ENCODE peak calls at places on chromosome X, in four cellular contexts. E is mesendoderm, T is skeletal muscle cell, L is lower leg skin. O is an unnamed sample.

GRCh38 chrX:68665502-68665901 is 18.0 kb downstream of the STARD8 start:
- DNase-seq in E (no peak), T (no peak), L (no peak), O (no peak)

GRCh38 chrX:47283015-47283771 is 50.4 kb downstream of the USP11 start:
- DNase-seq in E (no peak), T (peak), L (no peak), O (peak)

GRCh38 chrX:132648870-132649269 is 160.0 kb upstream of the MBNL3 start:
- DNase-seq in E (no peak), T (no peak), L (no peak), O (no peak)

GRCh38 chrX:134935286-134935685 is 55.5 kb upstream of the SMIM10 start:
- DNase-seq in E (no peak), T (no peak), L (no peak), O (no peak)

GRCh38 chrX:44223150-44223549 is 120.3 kb downstream of the EFHC2 start:
- DNase-seq in E (no peak), T (peak), L (no peak), O (no peak)

GRCh38 chrX:2550288-2551020 is 49.7 kb upstream of the DHRSX start:
- DNase-seq in E (no peak), T (no peak), L (no peak), O (no peak)

GRCh38 chrX:38563006-38563405 is 1.7 kb downstream of the TSPAN7 start:
- DNase-seq in E (no peak), T (no peak), L (no peak), O (no peak)

GRCh38 chrX:30654989-30655607 is 1.9 kb downstream of the GK start:
- DNase-seq in E (no peak), T (no peak), L (no peak), O (no peak)

GRCh38 chrX:10579753-10580060 is 40.7 kb downstream of the MID1 start:
- DNase-seq in E (no peak), T (no peak), L (no peak), O (no peak)

GRCh38 chrX:44062842-44063241 is 89.7 kb upstream of the NDP start:
- DNase-seq in E (no peak), T (no peak), L (no peak), O (no peak)

GRCh38 chrX:149511081-149511480 is 6.0 kb upstream of the IDS start:
- DNase-seq in E (peak), T (no peak), L (peak), O (no peak)

GRCh38 chrX:139058831-139059495 is 347.4 kb upstream of the FGF13 start:
- DNase-seq in E (no peak), T (no peak), L (no peak), O (no peak)

GRCh38 chrX:53294024-53294648 is 12.8 kb upstream of the IQSEC2 start:
- DNase-seq in E (no peak), T (no peak), L (no peak), O (no peak)

GRCh38 chrX:29308726-29309125 is 721.5 kb downstream of the IL1RAPL1 start:
- DNase-seq in E (peak), T (no peak), L (no peak), O (no peak)

GRCh38 chrX:96756491-96756890 is 71.8 kb downstream of the DIAPH2 start:
- DNase-seq in E (no peak), T (no peak), L (no peak), O (no peak)

GRCh38 chrX:132463411-132463810 is 25.4 kb downstream of the MBNL3 start:
- DNase-seq in E (peak), T (no peak), L (no peak), O (no peak)

DNA sequence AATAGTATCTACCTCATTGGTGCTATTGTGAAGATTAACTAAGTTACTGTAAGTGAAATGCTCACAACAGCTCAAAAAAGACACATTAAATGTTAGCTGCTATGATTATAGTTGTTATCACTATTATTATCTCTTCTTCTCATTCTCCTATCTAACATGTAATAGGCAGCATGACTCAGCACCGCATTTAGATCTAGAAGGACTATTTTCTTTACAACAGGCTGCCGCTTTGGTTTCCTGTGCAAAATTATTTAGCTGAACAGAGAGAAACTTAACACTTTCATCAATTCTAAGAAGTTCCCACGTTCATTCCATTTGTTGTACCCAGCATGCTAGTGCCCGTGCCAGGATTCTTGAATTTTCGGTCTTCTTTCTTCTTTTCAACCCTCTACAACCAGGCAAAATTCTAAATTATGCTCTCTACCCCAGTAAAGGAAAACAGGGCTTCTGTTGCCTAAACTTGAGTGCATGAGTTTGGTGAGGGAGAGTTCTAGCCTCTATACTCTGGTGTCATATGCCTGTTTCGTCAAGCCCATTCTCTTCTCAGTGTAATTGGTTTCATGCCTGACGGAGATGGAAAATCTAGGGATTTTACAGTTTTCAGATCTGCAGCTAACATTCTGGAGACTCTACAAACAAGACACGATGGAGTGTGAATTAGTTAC is 378.9 kb downstream of the PPP1R2C start:
- DNase-seq in E (peak), T (no peak), L (no peak), O (peak)
- H3K4me3 ChIP-seq in E (no peak), T (no peak), L (no peak), O (no peak)

GRCh38 chrX:151871244-151871643 is 41.4 kb upstream of the MAGEA4 start:
- DNase-seq in E (no peak), T (peak), L (no peak), O (no peak)
- H3K4me3 ChIP-seq in E (no peak), T (no peak), L (no peak), O (no peak)

DNA sequence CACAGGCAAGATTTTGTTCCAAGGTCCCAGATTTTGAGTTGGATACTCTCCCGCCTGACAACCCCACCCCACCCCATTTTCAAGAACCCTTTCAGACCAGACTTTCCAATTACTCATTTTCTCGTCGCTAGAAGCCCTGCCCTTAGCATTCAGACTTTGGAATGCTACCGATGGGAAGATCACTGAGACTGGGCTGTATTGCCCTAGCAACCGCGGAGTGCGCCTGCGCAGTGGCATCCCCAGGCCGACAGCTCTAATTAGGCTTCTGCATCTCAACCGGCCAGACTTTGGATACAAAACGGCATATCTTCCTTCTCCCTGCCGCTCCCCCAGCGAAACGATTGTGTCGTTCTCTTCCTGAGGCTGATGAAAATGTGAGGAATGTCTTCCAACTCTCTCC is 3.4 kb downstream of the MAGEE2 start:
- DNase-seq in E (no peak), T (no peak), L (no peak), O (no peak)
- H3K4me3 ChIP-seq in E (no peak), T (no peak), L (no peak), O (no peak)

DNA sequence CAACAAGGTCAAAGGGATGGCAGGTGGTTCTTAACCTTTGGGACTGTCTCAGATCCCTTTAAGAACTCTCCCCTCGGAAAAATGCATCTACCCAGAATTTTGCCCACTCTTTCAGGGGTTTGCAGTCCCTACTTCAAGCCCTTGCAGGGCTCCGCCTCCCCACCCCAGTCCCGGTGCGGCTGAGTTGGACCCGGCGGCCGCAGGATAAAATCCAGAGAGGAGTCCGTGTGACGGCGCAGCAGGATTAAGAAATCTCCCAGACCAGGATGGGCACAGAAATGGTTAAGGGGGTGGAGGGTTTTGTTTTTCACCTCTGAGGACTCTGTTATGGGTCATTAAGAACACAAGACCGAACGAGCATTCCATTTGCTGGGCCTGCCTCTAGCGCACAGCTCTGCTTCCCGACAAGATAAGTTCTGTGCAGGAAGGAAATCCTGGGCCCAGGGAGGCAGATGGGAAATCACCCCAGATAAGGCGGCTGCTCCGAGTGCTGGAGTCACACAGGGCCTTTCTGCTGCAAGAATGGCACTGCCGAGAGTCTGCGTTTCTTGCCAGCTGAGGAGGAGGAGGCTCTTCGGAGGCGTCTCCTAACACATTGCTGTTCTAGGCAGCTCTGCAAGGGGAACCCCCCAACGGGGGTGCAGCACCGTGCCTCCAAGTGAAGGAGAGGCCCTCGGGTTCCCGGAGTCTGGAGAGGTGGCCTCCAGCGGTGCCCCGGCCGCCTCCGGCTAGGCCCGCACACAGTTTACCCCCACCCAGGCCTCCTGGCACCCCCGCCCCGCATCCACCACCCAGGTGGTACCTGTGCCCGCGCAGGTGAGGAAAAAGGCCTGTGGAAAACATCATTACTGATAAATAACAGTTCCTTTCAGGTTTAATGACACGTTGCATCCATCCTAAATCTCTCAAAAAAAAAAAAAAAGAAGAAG is 277.6 kb downstream of the BCOR start:
- DNase-seq in E (peak), T (no peak), L (no peak), O (no peak)
- H3K4me3 ChIP-seq in E (no peak), T (peak), L (no peak), O (no peak)

DNA sequence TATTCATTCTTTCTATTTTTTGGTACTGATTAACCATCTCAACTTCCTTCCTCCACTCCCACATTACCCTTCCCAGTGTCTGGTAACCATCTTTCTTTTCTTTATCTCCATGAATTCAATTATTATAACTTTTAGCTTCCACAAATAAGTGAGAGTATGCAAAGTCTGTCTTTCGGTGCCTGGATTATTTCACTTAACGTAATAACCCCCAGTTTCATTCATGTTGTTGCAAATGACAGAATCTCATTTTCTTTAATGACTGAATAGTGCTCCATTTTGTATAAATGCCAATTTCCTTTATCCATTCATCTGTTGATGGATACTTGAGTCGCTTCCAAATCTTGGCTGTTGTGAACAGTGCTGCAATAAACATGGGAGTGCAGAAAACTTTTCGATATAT is 940.4 kb downstream of the GLUD2 start:
- DNase-seq in E (no peak), T (no peak), L (no peak), O (no peak)
- H3K4me3 ChIP-seq in E (no peak), T (no peak), L (no peak), O (no peak)

GRCh38 chrX:129786210-129786651 is 6.5 kb downstream of the SASH3 start:
- DNase-seq in E (no peak), T (no peak), L (no peak), O (no peak)
- H3K4me3 ChIP-seq in E (no peak), T (no peak), L (no peak), O (no peak)